ENCODE peak calls at places on chromosomes 13 and 19, in six cellular contexts. A is prostate gland, U is left ventricle myocardium inferior, H is HCT116, F is mesendoderm, B is OCI-LY7. C is an unnamed sample.

GRCh38 chr19:4624733-4625362 is 14.5 kb upstream of the TNFAIP8L1 start:
- DNase-seq in U (no peak), F (peak; percentile 82), B (no peak), H (peak; percentile 65), A (no peak), C (peak; percentile 61)

GRCh38 chr19:46878613-46879375 is 18.0 kb downstream of the ARHGAP35 start:
- DNase-seq in A (no peak), B (no peak), H (no peak), F (no peak), U (no peak), C (no peak)

GRCh38 chr13:69458013-69458412 is 649.6 kb upstream of the ATXN8OS start:
- DNase-seq in H (no peak), A (no peak), U (no peak), F (no peak), B (no peak), C (no peak)

GRCh38 chr13:19665427-19665859 is 32.0 kb downstream of the MPHOSPH8 start:
- DNase-seq in A (no peak), U (no peak), B (no peak), H (no peak), F (peak; percentile 3), C (no peak)

GRCh38 chr13:27620377-27621115 is at the start of gene LNX2:
- DNase-seq in A (peak; percentile 99), H (peak; percentile 90), U (peak; percentile 99), B (peak; percentile 97), F (peak; percentile 99), C (peak; percentile 99)

GRCh38 chr19:45475537-45476348 is 7.9 kb downstream of the FOSB start:
- DNase-seq in F (no peak), U (no peak), A (no peak), B (no peak), H (no peak), C (no peak)

GRCh38 chr13:108755084-108755483 is 125.7 kb downstream of the MYO16 start:
- DNase-seq in H (no peak), F (no peak), A (no peak), B (no peak), U (no peak), C (no peak)

GRCh38 chr13:21663197-21663596 is 7.7 kb upstream of the FGF9 start:
- DNase-seq in H (no peak), U (no peak), F (no peak), B (no peak), A (no peak), C (no peak)

GRCh38 chr13:113786262-113786841 is 27.3 kb downstream of the TMEM255B start:
- DNase-seq in U (no peak), H (no peak), F (no peak), A (no peak), B (no peak), C (no peak)

GRCh38 chr19:47450478-47450877 is 21.2 kb downstream of the SLC8A2 start:
- DNase-seq in U (no peak), H (no peak), F (no peak), B (no peak), A (no peak), C (no peak)

GRCh38 chr13:95553614-95554385 is 1.3 kb downstream of the CLDN10 start:
- DNase-seq in A (no peak), U (no peak), H (no peak), B (no peak), F (peak; percentile 61), C (peak; percentile 55)

GRCh38 chr13:41613471-41613870 is 156.1 kb downstream of the RGCC start:
- DNase-seq in H (no peak), F (no peak), B (no peak), A (no peak), U (no peak), C (peak; percentile 15)

GRCh38 chr19:14048439-14049153 is 13.3 kb downstream of the PALM3 start:
- DNase-seq in F (peak; percentile 85), U (peak; percentile 44), H (no peak), B (peak; percentile 67), A (no peak), C (peak; percentile 56)

GRCh38 chr13:26222523-26223046 is 471 bp upstream of the RNF6 start:
- DNase-seq in H (no peak), A (no peak), U (no peak), B (no peak), F (no peak), C (no peak)

GRCh38 chr13:97335488-97336134 is 98.4 kb upstream of the RAP2A start:
- DNase-seq in A (no peak), F (no peak), U (no peak), H (no peak), B (no peak), C (no peak)

DNA sequence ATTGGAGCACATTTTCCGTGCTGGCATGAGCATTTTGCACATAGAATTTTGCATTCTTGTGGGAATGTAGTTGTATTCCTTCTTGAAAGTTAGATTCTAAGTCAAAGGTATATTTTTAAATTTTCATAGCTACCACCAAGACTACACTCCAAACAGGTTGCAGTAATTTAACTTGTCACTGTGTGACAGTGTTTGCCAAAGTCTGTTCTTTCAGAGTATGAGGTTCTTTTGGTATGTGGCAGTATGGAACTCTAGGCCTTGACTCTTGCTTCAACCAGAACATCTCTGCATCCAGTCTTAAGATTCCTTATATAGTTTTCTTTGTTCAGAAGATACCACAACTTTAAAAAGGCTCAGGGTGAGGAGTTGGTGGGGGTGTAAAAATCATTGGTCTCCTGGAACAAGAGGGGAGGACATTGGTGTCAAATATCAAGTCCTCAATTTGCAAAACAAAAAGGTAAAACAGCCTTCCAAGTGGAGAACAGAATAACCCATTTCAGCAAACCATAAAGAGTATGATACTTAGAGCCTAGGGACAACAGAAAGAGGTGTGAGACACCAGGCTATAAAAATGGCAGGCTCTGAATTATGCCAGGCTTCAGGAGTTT is 21.0 kb upstream of the CCDC97 start:
- DNase-seq in H (no peak), B (no peak), U (no peak), F (no peak), A (no peak), C (no peak)
- H3K4me1 ChIP-seq in H (no peaks in the 10 kb centered on the region), B (no peaks in the 10 kb centered on the region), U (no peaks in the 10 kb centered on the region), F (no peaks in the 10 kb centered on the region), A (no peaks in the 10 kb centered on the region), C (no peaks in the 10 kb centered on the region)

GRCh38 chr19:7348587-7349230 is at the start of gene ARHGEF18:
- DNase-seq in H (no peak), B (peak; percentile 97), U (peak; percentile 23), A (no peak), F (no peak), C (no peak)
- H3K4me1 ChIP-seq in H (peaks cover 2% of the 10 kb centered on the region), B (peaks cover 70% of the 10 kb centered on the region), U (no peaks in the 10 kb centered on the region), A (no peaks in the 10 kb centered on the region), F (no peaks in the 10 kb centered on the region), C (no peaks in the 10 kb centered on the region)

DNA sequence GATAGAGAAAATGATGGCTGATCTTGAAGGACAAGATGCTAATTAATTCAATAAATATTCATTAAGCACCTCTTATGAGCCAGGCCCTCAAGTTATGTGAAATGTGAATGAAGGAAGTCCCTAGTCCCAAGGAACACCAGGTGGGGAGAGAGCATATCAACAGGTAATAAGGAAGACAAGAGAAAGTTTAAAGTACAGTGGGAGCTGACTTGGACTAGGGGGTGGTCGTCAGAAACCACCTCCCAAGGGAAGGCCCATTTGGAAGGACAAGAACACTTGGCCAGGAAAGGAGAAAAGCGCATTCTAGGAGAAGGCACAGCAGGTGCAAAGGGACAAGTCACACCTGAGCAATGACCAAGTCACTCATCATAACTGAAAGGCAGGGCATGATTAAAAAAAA is 72.7 kb downstream of the DOCK9 start:
- DNase-seq in F (no peak), A (no peak), B (no peak), U (no peak), H (no peak), C (no peak)
- H3K4me1 ChIP-seq in F (no peaks in the 10 kb centered on the region), A (no peaks in the 10 kb centered on the region), B (peaks cover under 1% of the 10 kb centered on the region), U (peaks cover 13% of the 10 kb centered on the region), H (no peaks in the 10 kb centered on the region), C (no peaks in the 10 kb centered on the region)

GRCh38 chr19:17243340-17243853 is 2.3 kb downstream of the NR2F6 start:
- DNase-seq in B (no peak), F (no peak), A (no peak), H (no peak), U (no peak), C (no peak)

GRCh38 chr19:17242431-17243208 is 3.1 kb downstream of the NR2F6 start:
- DNase-seq in B (peak; percentile 46), F (no peak), H (no peak), U (no peak), A (no peak), C (no peak)

GRCh38 chr19:17245535-17245984 is at the start of gene NR2F6:
- DNase-seq in H (no peak), A (no peak), U (no peak), F (no peak), B (no peak), C (no peak)

GRCh38 chr19:17244618-17245534 is 843 bp downstream of the NR2F6 start:
- DNase-seq in A (peak; percentile 54), B (peak; percentile 73), U (peak; percentile 51), F (no peak), H (no peak), C (peak; percentile 50)

GRCh38 chr19:17243854-17244617 is 1.7 kb downstream of the NR2F6 start:
- DNase-seq in U (peak; percentile 75), F (peak; percentile 79), H (no peak), B (peak; percentile 37), A (no peak), C (peak; percentile 76)
- H3K4me1 ChIP-seq in U (peaks cover 57% of the 10 kb centered on the region), F (peaks cover 11% of the 10 kb centered on the region), H (peaks cover 43% of the 10 kb centered on the region), B (peaks cover 43% of the 10 kb centered on the region), A (no peaks in the 10 kb centered on the region), C (peaks cover 30% of the 10 kb centered on the region)

GRCh38 chr19:48961673-48962028 is 3.5 kb upstream of the FTL start:
- DNase-seq in H (no peak), A (no peak), U (no peak), F (no peak), B (no peak), C (no peak)
- H3K4me1 ChIP-seq in H (peaks cover 35% of the 10 kb centered on the region), A (peaks cover 5% of the 10 kb centered on the region), U (peaks cover 41% of the 10 kb centered on the region), F (peaks cover 16% of the 10 kb centered on the region), B (peaks cover 35% of the 10 kb centered on the region), C (peaks cover 24% of the 10 kb centered on the region)

DNA sequence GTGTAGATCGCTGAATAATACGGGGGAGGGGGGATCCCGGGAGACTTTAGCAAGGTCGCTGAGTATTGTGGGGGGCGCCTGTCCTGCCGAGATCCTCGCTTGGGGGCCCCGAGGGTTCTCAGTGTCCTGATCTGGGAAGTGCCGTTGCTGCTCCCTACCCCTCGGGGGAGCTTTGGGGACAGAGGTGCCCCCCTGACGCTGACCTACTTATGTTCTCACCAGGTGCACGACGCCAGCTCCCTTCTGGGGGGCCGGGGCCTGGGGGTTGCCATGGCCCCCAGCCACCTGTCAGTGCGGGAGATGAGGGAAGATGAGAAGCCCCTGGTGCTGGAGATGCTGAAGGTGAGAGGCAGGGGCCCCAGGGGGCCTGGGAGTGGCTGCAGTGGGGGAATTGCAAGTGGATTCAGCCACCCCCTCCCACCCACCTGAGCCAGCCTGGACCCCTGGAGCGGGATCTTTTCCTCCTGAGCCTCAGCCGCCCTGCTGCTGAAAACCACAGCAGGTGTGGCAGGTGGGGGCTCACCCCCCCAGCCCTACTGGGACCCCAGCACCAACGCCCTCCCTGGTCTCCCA is 537 bp downstream of the NAT14 start:
- DNase-seq in U (no peak), B (peak; percentile 58), H (no peak), F (peak; percentile 12), A (no peak), C (no peak)
- H3K4me1 ChIP-seq in U (peaks cover 62% of the 10 kb centered on the region), B (peaks cover 33% of the 10 kb centered on the region), H (peaks cover 10% of the 10 kb centered on the region), F (peaks cover 8% of the 10 kb centered on the region), A (peaks cover 4% of the 10 kb centered on the region), C (peaks cover 44% of the 10 kb centered on the region)

C was measured in neural progenitor cell.